ENCODE peak calls at places on chromosome 11, in ten cellular contexts. S, L, V, E, O, G, C, Q, U and Y are unnamed samples.

GRCh38 chr11:33733978-33734377 is 2.2 kb downstream of the CD59 start:
- DNase-seq in C (no peak), U (no peak), G (no peak), L (no peak), S (no peak), O (no peak), Q (no peak), E (no peak), V (no peak), Y (no peak)

GRCh38 chr11:1082728-1083620 is 8.3 kb downstream of the MUC2 start:
- DNase-seq in G (no peak), L (peak), U (no peak), E (peak), C (peak), V (no peak), O (peak), Q (no peak), S (peak), Y (no peak)

GRCh38 chr11:2664886-2665746 is 34.7 kb downstream of the KCNQ1OT1 start:
- DNase-seq in S (no peak), L (no peak), Q (no peak), G (no peak), U (peak), E (peak), C (no peak), O (peak), V (peak), Y (no peak)

GRCh38 chr11:67356867-67357561 is 3.7 kb upstream of the POLD4 start:
- DNase-seq in S (peak), O (no peak), Q (peak), G (peak), C (no peak), E (peak), L (peak), V (peak), U (peak), Y (no peak)

GRCh38 chr11:86148339-86148738 is 79.5 kb upstream of the PICALM start:
- DNase-seq in Q (no peak), G (no peak), O (no peak), L (no peak), V (no peak), C (no peak), U (no peak), E (no peak), S (no peak), Y (no peak)

GRCh38 chr11:114279778-114280532 is 16.2 kb upstream of the NNMT start:
- DNase-seq in S (no peak), V (no peak), E (no peak), L (no peak), G (no peak), C (no peak), U (no peak), O (no peak), Q (no peak), Y (no peak)

GRCh38 chr11:66800720-66801428 is 42.4 kb upstream of the RCE1 start:
- DNase-seq in G (no peak), E (no peak), S (no peak), O (no peak), Q (peak), U (no peak), L (no peak), V (no peak), C (no peak), Y (no peak)

GRCh38 chr11:120858740-120859139 is 165.2 kb upstream of the TBCEL start:
- DNase-seq in O (no peak), S (no peak), L (no peak), V (no peak), E (no peak), G (no peak), U (no peak), Q (no peak), C (no peak), Y (no peak)

GRCh38 chr11:106668147-106668546 is 350.1 kb downstream of the GUCY1A2 start:
- DNase-seq in O (no peak), U (no peak), V (no peak), Q (no peak), C (no peak), L (no peak), S (no peak), E (no peak), G (no peak), Y (no peak)

GRCh38 chr11:106959800-106960199 is 58.5 kb downstream of the GUCY1A2 start:
- DNase-seq in U (no peak), E (no peak), Q (no peak), S (no peak), V (no peak), O (no peak), C (no peak), L (no peak), G (no peak), Y (no peak)

GRCh38 chr11:92322225-92322624 is 97.6 kb downstream of the FAT3 start:
- DNase-seq in U (no peak), C (no peak), L (no peak), S (no peak), V (no peak), E (no peak), O (no peak), G (no peak), Q (peak), Y (no peak)

GRCh38 chr11:130314184-130314748 is 451 bp downstream of the ZBTB44 start:
- DNase-seq in G (peak), O (peak), U (peak), Q (peak), C (no peak), E (peak), S (peak), V (peak), L (peak), Y (peak)

GRCh38 chr11:66321606-66322005 is 4.8 kb upstream of the CD248 start:
- DNase-seq in G (no peak), V (no peak), C (no peak), E (no peak), O (no peak), U (no peak), L (no peak), S (no peak), Q (no peak), Y (no peak)

GRCh38 chr11:119599864-119600593 is 129.0 kb downstream of the NECTIN1 start:
- DNase-seq in U (no peak), G (no peak), E (no peak), L (no peak), O (no peak), Q (no peak), C (no peak), V (no peak), S (no peak), Y (no peak)

GRCh38 chr11:74462009-74462408 is 5.3 kb downstream of the KCNE3 start:
- DNase-seq in V (no peak), Q (no peak), G (no peak), S (peak), C (peak), U (no peak), O (peak), L (peak), E (peak), Y (no peak)

GRCh38 chr11:113377606-113378005 is 10.0 kb upstream of the ANKK1 start:
- DNase-seq in Q (no peak), C (no peak), U (no peak), O (no peak), E (no peak), G (no peak), S (no peak), V (no peak), L (no peak), Y (no peak)

GRCh38 chr11:10856689-10857603 is 907 bp downstream of the ZBED5 start:
- DNase-seq in U (no peak), Q (peak), L (peak), G (no peak), O (no peak), C (no peak), V (peak), S (peak), E (peak), Y (no peak)

GRCh38 chr11:92845390-92846185 is 123.9 kb upstream of the MTNR1B start:
- DNase-seq in U (no peak), L (no peak), G (no peak), V (no peak), S (no peak), C (no peak), E (no peak), O (no peak), Q (no peak), Y (no peak)

GRCh38 chr11:58905141-58905715 is 34.1 kb upstream of the GLYATL1 start:
- DNase-seq in Q (no peak), O (no peak), E (no peak), C (no peak), U (no peak), G (no peak), V (peak), S (peak), L (no peak), Y (no peak)

GRCh38 chr11:33638608-33639007 is 62.0 kb downstream of the C11orf91 start:
- DNase-seq in Q (no peak), V (no peak), C (no peak), E (no peak), G (no peak), U (no peak), L (no peak), O (no peak), S (no peak), Y (no peak)

GRCh38 chr11:507727-508515 is 879 bp upstream of the RNH1 start:
- DNase-seq in E (no peak), C (no peak), Q (no peak), L (peak), O (peak), U (no peak), S (no peak), G (no peak), V (no peak), Y (no peak)

GRCh38 chr11:120290945-120291344 is 34.2 kb upstream of the TLCD5 start:
- DNase-seq in E (no peak), C (no peak), U (no peak), G (no peak), V (no peak), L (no peak), Q (no peak), S (no peak), O (no peak), Y (no peak)

GRCh38 chr11:118623291-118623655 is 15.9 kb downstream of the PHLDB1 start:
- DNase-seq in S (no peak), E (no peak), G (no peak), Q (no peak), L (no peak), U (no peak), O (no peak), V (peak), C (no peak), Y (no peak)

GRCh38 chr11:3077174-3077839 is 20.1 kb upstream of the CARS1 start:
- DNase-seq in Q (no peak), O (no peak), V (no peak), U (no peak), C (no peak), E (no peak), L (no peak), S (no peak), G (no peak), Y (no peak)

GRCh38 chr11:73236879-73237278 is 18.8 kb downstream of the P2RY2 start:
- DNase-seq in Q (peak), S (peak), V (no peak), U (no peak), G (no peak), L (peak), C (no peak), O (no peak), E (no peak), Y (no peak)

GRCh38 chr11:109490953-109491733 is 69.2 kb downstream of the C11orf87 start:
- DNase-seq in Q (no peak), E (no peak), O (no peak), C (no peak), G (no peak), S (no peak), L (no peak), U (no peak), V (no peak), Y (no peak)

GRCh38 chr11:287821-288327 is 1.1 kb upstream of the PGGHG start:
- DNase-seq in E (peak), O (peak), U (peak), L (peak), Q (no peak), C (no peak), G (no peak), S (peak), V (no peak), Y (no peak)

GRCh38 chr11:11171854-11172253 is 181.2 kb downstream of the CSNK2A3 start:
- DNase-seq in Q (peak), G (no peak), S (no peak), O (no peak), E (no peak), L (no peak), C (no peak), V (no peak), U (peak), Y (no peak)

GRCh38 chr11:32935462-32936029 is 42.9 kb downstream of the QSER1 start:
- DNase-seq in O (no peak), L (no peak), U (no peak), Q (no peak), S (no peak), E (no peak), G (no peak), C (no peak), V (no peak), Y (no peak)

GRCh38 chr11:1180171-1180570 is 22.4 kb downstream of the MUC5AC start:
- DNase-seq in L (no peak), Q (no peak), U (no peak), V (no peak), S (no peak), G (no peak), E (no peak), O (no peak), C (no peak), Y (no peak)

GRCh38 chr11:58622344-58622743 is at the start of gene CNTF:
- DNase-seq in E (no peak), G (no peak), U (no peak), C (no peak), O (no peak), S (no peak), L (no peak), V (no peak), Q (no peak), Y (no peak)

GRCh38 chr11:20013346-20014066 is 146.8 kb downstream of the DBX1 start:
- DNase-seq in C (no peak), O (no peak), Q (no peak), V (no peak), L (no peak), E (no peak), U (no peak), S (peak), G (no peak), Y (no peak)

DNA sequence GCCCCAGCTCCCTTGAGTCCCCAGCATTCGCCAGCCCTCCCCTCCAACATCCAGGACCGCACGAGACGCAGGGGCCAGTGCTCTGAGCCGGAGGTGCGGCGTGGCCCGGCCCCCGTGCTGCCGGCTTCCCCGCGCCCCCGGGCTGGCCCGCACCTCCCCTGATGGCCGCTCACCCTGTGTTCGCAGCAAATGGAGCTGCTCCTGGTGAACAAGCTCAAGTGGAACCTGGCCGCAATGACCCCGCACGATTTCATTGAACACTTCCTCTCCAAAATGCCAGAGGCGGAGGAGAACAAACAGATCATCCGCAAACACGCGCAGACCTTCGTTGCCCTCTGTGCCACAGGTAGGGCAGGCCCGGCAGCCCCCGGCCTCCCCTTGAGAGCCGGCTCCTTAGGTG is 2.7 kb downstream of the CCND1 start:
- DNase-seq in O (no peak), E (no peak), V (no peak), S (no peak), L (no peak), C (no peak), U (no peak), G (no peak), Q (no peak), Y (no peak)
- TF ChIP-seq CTCF in O (no peak), E (no peak), V (no peak), S (peak), L (no peak), C (no peak), U (peak), G (peak), Q (no peak), Y (peak)

GRCh38 chr11:5042091-5042490 is 4.2 kb upstream of the OR52J3 start:
- DNase-seq in L (no peak), V (no peak), U (no peak), G (no peak), O (no peak), Q (no peak), S (no peak), E (no peak), C (no peak), Y (no peak)

GRCh38 chr11:5040876-5041275 is 5.5 kb upstream of the OR52J3 start:
- DNase-seq in Q (no peak), G (no peak), V (no peak), U (no peak), E (no peak), L (no peak), O (no peak), C (no peak), S (no peak), Y (no peak)

GRCh38 chr11:5038336-5038735 is 8.0 kb upstream of the OR52J3 start:
- DNase-seq in L (no peak), C (no peak), G (no peak), Q (no peak), S (no peak), E (no peak), O (no peak), V (no peak), U (no peak), Y (no peak)

GRCh38 chr11:5036671-5037070 is 9.7 kb upstream of the OR52J3 start:
- DNase-seq in L (no peak), Q (no peak), S (no peak), O (no peak), C (no peak), E (no peak), V (no peak), U (no peak), G (no peak), Y (no peak)

DNA sequence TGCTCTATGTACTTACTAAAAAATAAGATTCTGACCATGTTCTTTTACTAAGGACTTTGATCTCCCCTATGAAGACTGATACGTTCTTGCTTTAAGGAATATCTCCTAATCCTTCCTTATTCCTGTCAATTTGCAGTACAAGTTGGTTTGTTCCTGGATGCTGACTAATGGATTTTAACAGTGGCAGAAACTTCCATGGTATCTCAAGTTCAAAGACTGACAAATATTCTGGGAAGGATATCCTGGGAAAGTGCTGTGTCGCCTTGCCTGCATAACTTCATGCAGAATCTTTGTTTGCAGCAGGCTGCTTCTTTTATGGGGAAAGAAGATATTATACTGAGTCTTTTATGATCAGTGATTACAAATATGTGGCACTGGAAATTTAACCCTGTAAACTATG is 8.4 kb upstream of the OR52J3 start:
- DNase-seq in S (no peak), V (no peak), U (no peak), L (no peak), O (no peak), C (no peak), E (no peak), Q (no peak), G (no peak), Y (no peak)
- TF ChIP-seq CTCF in S (no peak), V (no peak), U (no peak), L (no peak), O (no peak), C (no peak), E (no peak), Q (no peak), G (no peak), Y (no peak)

GRCh38 chr11:27411330-27411729 is 48.3 kb upstream of the CCDC34 start:
- DNase-seq in U (no peak), C (no peak), Q (no peak), G (no peak), O (no peak), E (no peak), V (no peak), S (no peak), L (no peak), Y (no peak)

GRCh38 chr11:27414644-27415043 is 51.6 kb upstream of the CCDC34 start:
- DNase-seq in G (no peak), U (no peak), C (no peak), Q (no peak), E (no peak), S (no peak), V (no peak), L (no peak), O (no peak), Y (no peak)

GRCh38 chr11:27410301-27410700 is 47.3 kb upstream of the CCDC34 start:
- DNase-seq in G (no peak), U (no peak), V (no peak), S (no peak), E (no peak), C (no peak), L (no peak), O (no peak), Q (no peak), Y (no peak)

GRCh38 chr11:27412192-27412691 is 49.2 kb upstream of the CCDC34 start:
- DNase-seq in U (no peak), V (no peak), O (no peak), C (no peak), S (no peak), E (no peak), G (no peak), L (no peak), Q (no peak), Y (no peak)

GRCh38 chr11:27413218-27413617 is 50.2 kb upstream of the CCDC34 start:
- DNase-seq in U (no peak), O (no peak), L (no peak), V (no peak), C (no peak), S (no peak), G (no peak), Q (no peak), E (no peak), Y (no peak)
- TF ChIP-seq CTCF in U (no peak), O (no peak), L (no peak), V (no peak), C (no peak), S (no peak), G (no peak), Q (no peak), E (no peak), Y (no peak)

DNA sequence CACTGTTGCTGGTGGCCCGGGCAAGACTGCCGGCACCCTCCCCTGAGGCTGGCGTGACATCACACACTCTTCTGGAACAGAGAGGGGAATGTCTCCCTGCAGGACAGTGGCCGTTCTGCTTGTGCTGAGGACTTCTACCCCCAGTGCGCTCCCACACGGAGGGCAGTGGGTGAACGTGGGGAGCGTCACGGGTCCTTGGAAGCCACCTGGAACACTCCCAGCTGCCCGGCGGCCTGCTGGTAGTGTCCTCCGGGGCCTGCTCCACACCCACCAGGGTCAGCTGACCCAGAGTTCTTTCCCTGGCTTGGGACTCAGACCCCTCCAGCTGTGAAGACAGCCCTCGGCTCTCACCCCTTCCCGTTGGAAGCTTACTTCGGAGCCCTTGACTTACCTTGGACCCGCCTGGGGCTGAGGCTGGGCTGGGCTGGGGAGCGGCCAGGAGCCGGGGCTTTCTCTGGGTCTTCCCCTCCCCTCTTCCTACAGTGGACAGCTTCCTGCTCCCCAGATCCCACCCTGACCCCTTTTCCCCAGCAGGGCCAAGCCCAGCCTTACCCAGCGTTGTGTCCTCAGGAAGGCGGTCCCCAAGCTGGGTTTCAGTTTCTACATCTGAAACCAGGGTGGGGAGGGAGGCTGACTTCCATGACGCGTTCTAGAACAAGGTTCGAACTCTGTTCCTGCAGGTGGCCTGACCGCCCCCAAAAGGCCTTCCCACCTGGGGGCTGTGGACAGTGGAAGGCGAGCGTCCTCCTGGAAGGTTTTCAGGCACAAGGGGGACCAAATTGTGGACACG is 14.8 kb upstream of the GAL start:
- DNase-seq in C (no peak), O (peak), S (no peak), E (peak), Q (peak), U (no peak), L (peak), G (no peak), V (no peak), Y (no peak)
- TF ChIP-seq CTCF in C (no peak), O (no peak), S (no peak), E (no peak), Q (no peak), U (no peak), L (no peak), G (no peak), V (no peak), Y (no peak)